ENCODE peak calls at places on chromosomes 1 and 21, in ten cellular contexts. R is fibroblast of lung, C is thyroid gland, U is HFF-Myc, W is right lobe of liver, D is fibroblast of pulmonary artery, A is brain microvascular endothelial cell, F is cardiac fibroblast, H is transverse colon, T is heart right ventricle. B is an unnamed sample.

GRCh38 chr1:207755846-207756692 is 4.2 kb downstream of the CD46 start:
- DNase-seq in U (no peak), C (no peak), T (no peak), H (no peak), W (no peak), A (no peak), F (no peak), R (no peak), D (no peak), B (no peak)

GRCh38 chr1:39752703-39753102 is 14.0 kb downstream of the PPIE start:
- DNase-seq in D (no peak), W (no peak), R (no peak), U (no peak), F (no peak), C (no peak), A (no peak), T (no peak), H (no peak), B (no peak)

GRCh38 chr1:103529746-103530145 is 4.2 kb downstream of the RNPC3 start:
- DNase-seq in W (no peak), T (no peak), C (no peak), D (no peak), R (peak), F (no peak), U (no peak), A (peak), H (no peak), B (no peak)

GRCh38 chr1:98677288-98677687 is 15.8 kb downstream of the SNX7 start:
- DNase-seq in F (no peak), U (peak), H (no peak), D (peak), T (no peak), C (no peak), A (peak), W (no peak), R (peak), B (peak)

GRCh38 chr1:212218911-212219310 is 66.3 kb upstream of the PPP2R5A start:
- DNase-seq in D (peak), T (no peak), C (peak), A (peak), U (peak), H (no peak), F (peak), R (peak), W (no peak), B (peak)

GRCh38 chr1:109226078-109226445 is 12.3 kb downstream of the SARS1 start:
- DNase-seq in D (no peak), C (no peak), U (no peak), T (no peak), A (no peak), W (no peak), R (peak), F (no peak), H (no peak), B (no peak)

GRCh38 chr1:203906932-203907331 is 45.5 kb downstream of the SNRPE start:
- DNase-seq in D (peak), F (peak), C (no peak), R (peak), H (no peak), W (no peak), U (peak), T (no peak), A (peak), B (peak)

GRCh38 chr1:15065736-15066135 is 87.8 kb upstream of the TMEM51 start:
- DNase-seq in D (no peak), H (no peak), F (no peak), R (no peak), U (no peak), A (no peak), C (no peak), W (no peak), T (no peak), B (no peak)

GRCh38 chr1:119720866-119721440 is 9.2 kb downstream of the PHGDH start:
- DNase-seq in F (no peak), U (no peak), W (no peak), C (no peak), H (no peak), R (no peak), T (no peak), A (peak), D (no peak), B (no peak)

GRCh38 chr1:26516987-26517765 is 12.4 kb upstream of the RPS6KA1 start:
- DNase-seq in A (no peak), H (no peak), D (no peak), F (no peak), W (peak), R (no peak), T (no peak), C (peak), U (no peak), B (no peak)

GRCh38 chr1:109257682-109258421 is 8.5 kb downstream of the CELSR2 start:
- DNase-seq in W (no peak), F (no peak), D (no peak), T (no peak), C (no peak), H (no peak), R (no peak), U (no peak), A (no peak), B (no peak)

GRCh38 chr1:75135829-75136142 is 1.6 kb downstream of the LHX8 start:
- DNase-seq in A (no peak), R (no peak), H (no peak), F (no peak), C (no peak), D (no peak), W (no peak), T (no peak), U (no peak), B (no peak)

GRCh38 chr1:215360786-215361185 is 206.3 kb upstream of the KCTD3 start:
- DNase-seq in R (peak), U (no peak), H (no peak), T (no peak), F (no peak), A (no peak), D (peak), C (no peak), W (no peak), B (no peak)

GRCh38 chr1:98288494-98288893 is 367.7 kb upstream of the DPYD start:
- DNase-seq in H (no peak), D (no peak), C (no peak), W (no peak), R (no peak), T (no peak), F (no peak), U (no peak), A (no peak), B (no peak)

GRCh38 chr21:17466166-17466565 is 46.7 kb upstream of the CXADR start:
- DNase-seq in W (no peak), C (no peak), A (peak), R (peak), D (peak), H (peak), T (no peak), U (no peak), F (peak), B (peak)

GRCh38 chr1:151047925-151048644 is 534 bp downstream of the C1orf56 start:
- DNase-seq in D (peak), R (peak), U (peak), C (peak), H (peak), W (peak), F (peak), T (peak), A (peak), B (peak)

GRCh38 chr1:119674835-119675289 is 26.8 kb upstream of the ZNF697 start:
- DNase-seq in F (peak), T (no peak), C (peak), H (peak), R (peak), W (peak), A (peak), U (no peak), D (peak), B (no peak)

GRCh38 chr1:22500476-22500875 is 48.8 kb downstream of the ZBTB40 start:
- DNase-seq in C (peak), R (peak), W (peak), A (peak), T (peak), D (peak), U (peak), H (peak), F (peak), B (peak)

GRCh38 chr1:156146749-156147405 is 6.5 kb upstream of the SEMA4A start:
- DNase-seq in F (peak), C (peak), U (no peak), D (no peak), A (no peak), H (no peak), R (no peak), T (peak), W (no peak), B (no peak)

GRCh38 chr1:241579434-241579833 is 47.3 kb downstream of the KMO start:
- DNase-seq in D (no peak), T (no peak), W (no peak), U (no peak), H (no peak), A (no peak), C (no peak), F (no peak), R (no peak), B (no peak)

GRCh38 chr1:189899686-189900495 is 577.8 kb downstream of the BRINP3 start:
- DNase-seq in F (no peak), D (no peak), R (no peak), W (no peak), U (no peak), T (no peak), C (no peak), H (no peak), A (no peak), B (no peak)

GRCh38 chr1:99557556-99558256 is 88.2 kb upstream of the PALMD start:
- DNase-seq in C (no peak), T (no peak), H (no peak), D (peak), U (peak), W (no peak), R (peak), F (peak), A (peak), B (peak)

GRCh38 chr1:183896466-183897026 is 91.6 kb downstream of the RGL1 start:
- DNase-seq in W (no peak), H (no peak), F (peak), R (peak), U (peak), T (no peak), A (no peak), C (no peak), D (peak), B (no peak)

GRCh38 chr1:68202239-68202832 is 30.0 kb downstream of the WLS start:
- DNase-seq in W (no peak), A (peak), U (no peak), F (no peak), R (peak), H (no peak), D (no peak), T (no peak), C (peak), B (peak)

GRCh38 chr1:26279598-26280332 is at the start of gene SH3BGRL3:
- DNase-seq in R (peak), D (peak), F (peak), T (peak), C (peak), W (peak), A (peak), U (no peak), H (peak), B (peak)

GRCh38 chr1:151371744-151372410 is 628 bp downstream of the SELENBP1 start:
- DNase-seq in C (peak), H (peak), U (no peak), F (peak), T (peak), D (peak), R (peak), A (no peak), W (peak), B (no peak)

GRCh38 chr21:44510508-44511218 is 29.3 kb downstream of the KRTAP10-1 start:
- DNase-seq in H (peak), F (peak), U (no peak), W (peak), C (peak), D (peak), A (peak), R (no peak), T (peak), B (peak)

DNA sequence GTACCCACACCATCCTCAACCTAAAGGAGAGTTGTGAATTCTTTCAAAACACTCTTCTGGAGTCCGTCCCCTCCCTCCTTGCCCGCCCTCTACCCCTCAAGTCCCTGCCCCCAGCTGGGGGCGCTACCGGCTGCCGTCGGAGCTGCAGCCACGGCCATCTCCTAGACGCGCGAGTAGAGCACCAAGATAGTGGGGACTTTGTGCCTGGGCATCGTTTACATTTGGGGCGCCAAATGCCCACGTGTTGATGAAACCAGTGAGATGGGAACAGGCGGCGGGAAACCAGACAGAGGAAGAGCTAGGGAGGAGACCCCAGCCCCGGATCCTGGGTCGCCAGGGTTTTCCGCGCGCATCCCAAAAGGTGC is 647 bp upstream of the OLIG2 start:
- DNase-seq in D (no peak), H (no peak), W (no peak), A (no peak), C (no peak), T (no peak), U (no peak), R (no peak), F (no peak), B (no peak)
- TF ChIP-seq CTCF in D (no peak), H (no peak), W (no peak), A (no peak), C (no peak), T (no peak), U (no peak), R (no peak), F (no peak), B (no peak)

DNA sequence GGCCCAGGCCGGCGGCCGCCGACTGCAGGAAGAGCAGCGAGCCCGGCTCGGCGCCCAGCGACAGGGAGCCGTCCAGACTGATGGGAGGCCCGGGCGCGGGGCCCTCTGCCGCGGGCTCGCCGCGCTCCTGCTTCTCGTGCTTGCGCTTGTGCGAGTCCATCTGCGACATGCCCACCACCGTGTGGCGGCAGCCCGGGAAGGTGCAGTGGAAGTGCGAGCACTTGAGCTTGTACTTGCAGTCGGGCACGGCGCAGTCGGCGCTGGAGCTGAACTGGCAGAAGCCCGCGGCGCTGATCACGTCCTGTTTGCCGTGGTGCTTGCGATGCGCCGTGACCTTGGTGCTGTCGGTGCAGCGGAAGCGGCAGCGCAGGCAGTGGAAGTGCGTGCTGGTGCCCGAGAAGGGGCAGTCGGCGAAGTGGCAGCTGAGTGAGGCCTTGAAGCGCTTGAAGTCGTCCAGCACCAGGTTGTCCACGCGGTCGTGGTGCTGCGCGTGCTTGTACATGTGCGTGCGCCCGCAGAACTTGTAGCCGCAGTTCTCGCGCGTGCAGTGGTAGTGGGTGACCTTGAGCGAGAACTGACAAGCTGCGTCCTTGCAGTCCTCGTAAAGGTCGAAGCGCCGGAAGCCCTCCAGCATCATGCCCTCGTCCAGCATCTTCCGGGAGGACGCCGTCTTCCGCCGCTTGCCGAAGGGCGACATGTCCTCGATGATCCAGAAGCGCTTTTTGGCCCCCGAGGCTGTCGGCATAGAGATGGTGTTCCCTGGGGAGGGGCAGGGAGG is 157.0 kb downstream of the CASZ1 start:
- DNase-seq in H (no peak), W (no peak), T (no peak), U (no peak), D (peak), C (no peak), R (peak), F (peak), A (no peak), B (peak)
- H3K4me3 ChIP-seq in H (no peak), W (no peak), T (no peak), U (no peak), D (no peak), C (no peak), R (no peak), F (no peak), A (no peak), B (no peak)

DNA sequence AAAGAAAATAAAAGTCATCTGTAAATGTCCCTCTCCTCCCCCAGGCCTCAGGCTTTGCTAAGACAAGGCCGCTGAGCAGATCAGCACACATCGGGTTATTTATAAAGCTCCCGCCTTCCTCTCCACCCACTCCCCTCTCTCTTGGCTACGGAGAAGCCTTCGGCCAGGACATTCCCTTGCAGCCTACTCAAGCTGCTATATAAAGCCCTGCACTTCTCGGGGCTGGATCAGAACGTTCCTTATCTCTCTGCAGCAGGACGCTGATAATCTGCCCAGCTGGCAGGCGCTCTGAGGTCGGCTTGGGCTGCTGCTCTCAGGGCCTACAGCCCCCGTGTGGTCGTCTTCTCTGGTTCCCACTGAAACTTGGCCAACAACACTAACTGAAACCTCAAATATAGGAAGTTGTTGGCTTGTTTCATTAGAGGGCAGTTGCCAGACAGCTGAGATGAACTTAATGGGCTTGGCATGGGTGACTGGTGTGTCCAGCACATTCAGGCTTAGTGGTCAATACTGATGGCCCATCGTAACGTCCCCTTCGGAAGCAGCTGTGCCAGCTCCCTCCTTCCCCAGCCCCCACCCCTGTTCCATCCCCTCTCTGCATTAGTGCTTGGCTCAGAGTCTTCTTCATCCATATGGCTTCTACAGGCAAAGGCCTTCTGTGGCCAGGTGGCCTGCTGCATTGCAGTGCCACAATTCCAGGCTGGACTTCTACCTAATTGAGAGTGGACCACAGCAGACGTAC is 64.6 kb downstream of the IER5 start:
- DNase-seq in U (no peak), D (peak), F (peak), R (peak), W (peak), T (peak), C (peak), A (peak), H (peak), B (peak)
- TF ChIP-seq CTCF in U (no peak), D (peak), F (peak), R (peak), W (peak), T (peak), C (no peak), A (peak), H (no peak), B (peak)

GRCh38 chr1:94329986-94330385 is 88.2 kb upstream of the ABCD3 start:
- DNase-seq in T (peak), R (peak), C (no peak), H (no peak), F (peak), W (no peak), D (peak), A (peak), U (no peak), B (peak)
- H3K4me3 ChIP-seq in T (no peak), R (no peak), C (no peak), H (no peak), F (no peak), W (no peak), D (no peak), A (no peak), U (no peak), B (no peak)

DNA sequence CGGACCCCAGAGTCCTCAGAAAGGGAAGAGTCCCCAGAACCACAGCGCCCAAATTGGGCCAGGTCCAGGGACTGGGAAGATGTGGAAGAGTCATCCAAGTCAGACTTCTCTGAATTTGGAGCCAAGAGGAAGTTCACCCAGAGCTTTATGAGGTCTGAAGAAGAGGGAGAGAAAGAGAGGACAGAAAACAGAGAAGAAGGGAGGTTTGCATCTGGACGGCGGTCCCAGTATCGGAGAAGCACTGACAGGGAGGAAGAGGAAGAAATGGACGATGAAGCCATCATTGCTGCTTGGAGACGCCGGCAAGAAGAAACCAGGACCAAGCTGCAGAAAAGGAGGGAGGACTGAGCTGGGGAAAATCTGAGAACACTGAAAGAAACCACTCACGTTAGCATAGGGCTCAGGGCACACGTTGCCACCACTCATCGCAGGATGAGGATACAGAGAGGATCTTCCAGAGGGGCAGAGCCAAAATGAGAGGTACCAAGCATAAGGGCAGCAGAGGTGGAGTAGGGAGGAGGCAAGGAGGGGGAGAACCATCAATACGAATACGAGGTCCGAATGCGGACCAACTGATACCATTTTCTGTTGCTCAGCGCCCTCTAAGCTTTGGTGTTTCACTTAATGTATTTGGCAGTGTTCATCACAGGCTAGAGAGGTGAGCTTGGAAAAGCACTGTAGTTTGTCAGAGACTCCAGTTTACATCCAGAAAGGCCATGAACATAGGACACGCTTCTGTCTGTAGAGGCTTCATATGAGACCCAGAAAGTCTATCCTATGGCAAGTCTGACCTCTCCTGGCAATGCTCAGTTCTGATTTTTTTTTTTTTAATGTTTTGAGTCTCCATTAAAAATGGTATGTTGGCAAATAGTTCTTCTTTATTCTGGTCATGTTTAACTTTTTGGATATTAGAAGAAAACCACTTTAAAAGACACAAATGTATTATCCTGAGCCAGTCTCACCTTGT is 34.7 kb downstream of the STYXL2 start:
- DNase-seq in D (no peak), C (no peak), A (no peak), U (no peak), F (no peak), W (no peak), T (no peak), R (no peak), H (no peak), B (no peak)
- TF ChIP-seq CTCF in D (no peak), C (no peak), A (no peak), U (no peak), F (no peak), W (no peak), T (no peak), R (no peak), H (no peak), B (no peak)

B was measured in foreskin fibroblast.